ENCODE peak calls at places on chromosomes 16 and 17, in five cellular contexts. I is NCI-H82; C is occipital lobe; E is stimulated activated CD4-positive, alpha-beta T cell treated with anti-CD3 and anti-CD28 coated beads, Interleukin-15, amount 100 ng/mL, for 24 hours; G is endothelial cell of umbilical vein. M is an unnamed sample.

GRCh38 chr16:30971298-30971697 is 13.7 kb upstream of the HSD3B7 start:
- DNase-seq in I (no peak), E (no peak), C (no peak), G (no peak), M (no peak)

GRCh38 chr17:72422505-72423285 is 301.9 kb downstream of the SOX9 start:
- DNase-seq in G (peak), I (no peak), C (no peak), E (peak), M (peak)

GRCh38 chr16:71920658-71921057 is 25.3 kb downstream of the IST1 start:
- DNase-seq in E (no peak), C (no peak), I (no peak), G (no peak), M (no peak)

GRCh38 chr17:1229354-1229890 is 40.8 kb upstream of the BHLHA9 start:
- DNase-seq in C (peak), I (peak), E (peak), G (no peak), M (no peak)

GRCh38 chr16:4021070-4021779 is 95.0 kb downstream of the ADCY9 start:
- DNase-seq in E (no peak), I (peak), G (no peak), C (no peak), M (peak)

GRCh38 chr16:59758848-59759247 is 1024.7 kb upstream of the GOT2 start:
- DNase-seq in G (no peak), I (no peak), E (no peak), C (no peak), M (peak)

GRCh38 chr16:83806036-83806435 is 1.7 kb upstream of the HSBP1 start:
- DNase-seq in I (no peak), E (no peak), C (no peak), G (no peak), M (no peak)

GRCh38 chr17:80980397-80981061 is 11.1 kb upstream of the CHMP6 start:
- DNase-seq in E (no peak), I (no peak), C (no peak), G (no peak), M (peak)

M was measured in epithelial cell of esophagus.